ENCODE peak calls at places on chromosome 18, in four cellular contexts. One of them, this sample, is unnamed.
A peak's percentile ranks its signal among the peaks of the same experiment; 100 is the strongest.

GRCh38 chr18:48996901-48997463 is 46.2 kb upstream of the SMAD7 start:
- DNase-seq in upper lobe of left lung: no peak
- DNase-seq in sigmoid colon: no peak
- DNase-seq in stomach: no peak
- DNase-seq in this sample: no peak

GRCh38 chr18:55577812-55578539 is 10.0 kb downstream of the TCF4 start:
- DNase-seq in upper lobe of left lung: no peak
- DNase-seq in sigmoid colon: no peak
- DNase-seq in stomach: no peak
- DNase-seq in this sample: no peak

GRCh38 chr18:10101293-10101701 is 187.5 kb downstream of the VAPA start:
- DNase-seq in upper lobe of left lung: no peak
- DNase-seq in sigmoid colon: no peak
- DNase-seq in stomach: no peak
- DNase-seq in this sample: no peak

GRCh38 chr18:23378470-23378764 is 74.7 kb upstream of the RIOK3 start:
- DNase-seq in upper lobe of left lung: no peak
- DNase-seq in sigmoid colon: no peak
- DNase-seq in stomach: no peak
- DNase-seq in this sample: no peak

GRCh38 chr18:21134895-21135294 is 23.3 kb upstream of the ROCK1 start:
- DNase-seq in upper lobe of left lung: no peak
- DNase-seq in sigmoid colon: no peak
- DNase-seq in stomach: no peak
- DNase-seq in this sample: no peak

GRCh38 chr18:36419188-36419912 is 121.8 kb downstream of the FHOD3 start:
- DNase-seq in upper lobe of left lung: peak; percentile 54
- DNase-seq in sigmoid colon: no peak
- DNase-seq in stomach: no peak
- DNase-seq in this sample: no peak

GRCh38 chr18:58955738-58956137 is 91.1 kb downstream of the ZNF532 start:
- DNase-seq in upper lobe of left lung: no peak
- DNase-seq in sigmoid colon: no peak
- DNase-seq in stomach: no peak
- DNase-seq in this sample: no peak

GRCh38 chr18:21548647-21549046 is 51.9 kb downstream of the ESCO1 start:
- DNase-seq in upper lobe of left lung: no peak
- DNase-seq in sigmoid colon: no peak
- DNase-seq in stomach: no peak
- DNase-seq in this sample: no peak

GRCh38 chr18:40159141-40160017 is 1795.7 kb upstream of the PIK3C3 start:
- DNase-seq in upper lobe of left lung: no peak
- DNase-seq in sigmoid colon: no peak
- DNase-seq in stomach: no peak
- DNase-seq in this sample: no peak

GRCh38 chr18:79394438-79395307 is 1.1 kb upstream of the NFATC1 start:
- DNase-seq in upper lobe of left lung: peak; percentile 24
- DNase-seq in sigmoid colon: peak; percentile 88
- DNase-seq in stomach: no peak
- DNase-seq in this sample: peak; percentile 87

GRCh38 chr18:58269931-58270330 is 225.9 kb downstream of the NEDD4L start:
- DNase-seq in upper lobe of left lung: no peak
- DNase-seq in sigmoid colon: no peak
- DNase-seq in stomach: peak; percentile 61
- DNase-seq in this sample: no peak

GRCh38 chr18:54957987-54958386 is 1.3 kb downstream of the CCDC68 start:
- DNase-seq in upper lobe of left lung: no peak
- DNase-seq in sigmoid colon: no peak
- DNase-seq in stomach: no peak
- DNase-seq in this sample: no peak

GRCh38 chr18:22552254-22552653 is 134.5 kb upstream of the CTAGE1 start:
- DNase-seq in upper lobe of left lung: no peak
- DNase-seq in sigmoid colon: no peak
- DNase-seq in stomach: no peak
- DNase-seq in this sample: no peak

GRCh38 chr18:58896734-58897508 is 32.2 kb downstream of the ZNF532 start:
- DNase-seq in upper lobe of left lung: no peak
- DNase-seq in sigmoid colon: no peak
- DNase-seq in stomach: no peak
- DNase-seq in this sample: no peak

GRCh38 chr18:76265375-76266225 is 229.4 kb downstream of the ZNF516 start:
- DNase-seq in upper lobe of left lung: peak; percentile 61
- DNase-seq in sigmoid colon: peak; percentile 87
- DNase-seq in stomach: no peak
- DNase-seq in this sample: no peak

GRCh38 chr18:34707670-34708069 is 2.4 kb upstream of the DTNA start:
- DNase-seq in upper lobe of left lung: peak; percentile 28
- DNase-seq in sigmoid colon: peak; percentile 81
- DNase-seq in stomach: no peak
- DNase-seq in this sample: no peak

GRCh38 chr18:44039826-44040225 is 640.9 kb upstream of the SETBP1 start:
- DNase-seq in upper lobe of left lung: no peak
- DNase-seq in sigmoid colon: no peak
- DNase-seq in stomach: no peak
- DNase-seq in this sample: no peak

GRCh38 chr18:65659912-65660311 is 90.9 kb upstream of the CDH7 start:
- DNase-seq in upper lobe of left lung: no peak
- DNase-seq in sigmoid colon: no peak
- DNase-seq in stomach: no peak
- DNase-seq in this sample: no peak

GRCh38 chr18:45231606-45232005 is 383.7 kb upstream of the SLC14A2 start:
- DNase-seq in upper lobe of left lung: no peak
- DNase-seq in sigmoid colon: no peak
- DNase-seq in stomach: no peak
- DNase-seq in this sample: no peak

GRCh38 chr18:48915621-48916425 is 34.9 kb downstream of the SMAD7 start:
- DNase-seq in upper lobe of left lung: no peak
- DNase-seq in sigmoid colon: peak; percentile 38
- DNase-seq in stomach: no peak
- DNase-seq in this sample: no peak

GRCh38 chr18:77067315-77068061 is 65.1 kb downstream of the MBP start:
- DNase-seq in upper lobe of left lung: peak; percentile 87
- DNase-seq in sigmoid colon: peak; percentile 84
- DNase-seq in stomach: peak; percentile 72
- DNase-seq in this sample: no peak

GRCh38 chr18:49697757-49698595 is 115.4 kb downstream of the ACAA2 start:
- DNase-seq in upper lobe of left lung: no peak
- DNase-seq in sigmoid colon: no peak
- DNase-seq in stomach: no peak
- DNase-seq in this sample: no peak

GRCh38 chr18:8811115-8811514 is 105.8 kb downstream of the MTCL1 start:
- DNase-seq in upper lobe of left lung: no peak
- DNase-seq in sigmoid colon: no peak
- DNase-seq in stomach: no peak
- DNase-seq in this sample: no peak

GRCh38 chr18:49638209-49638785 is 76.4 kb downstream of the LIPG start:
- DNase-seq in upper lobe of left lung: no peak
- DNase-seq in sigmoid colon: peak; percentile 33
- DNase-seq in stomach: no peak
- DNase-seq in this sample: no peak

GRCh38 chr18:25535495-25535894 is 183.5 kb upstream of the ZNF521 start:
- DNase-seq in upper lobe of left lung: no peak
- DNase-seq in sigmoid colon: no peak
- DNase-seq in stomach: no peak
- DNase-seq in this sample: no peak

GRCh38 chr18:36312806-36313395 is 15.4 kb downstream of the FHOD3 start:
- DNase-seq in upper lobe of left lung: no peak
- DNase-seq in sigmoid colon: no peak
- DNase-seq in stomach: no peak
- DNase-seq in this sample: no peak

GRCh38 chr18:9571546-9571945 is 42.8 kb downstream of the PPP4R1 start:
- DNase-seq in upper lobe of left lung: no peak
- DNase-seq in sigmoid colon: no peak
- DNase-seq in stomach: no peak
- DNase-seq in this sample: no peak

GRCh38 chr18:48300463-48300961 is 108.7 kb downstream of the ZBTB7C start:
- DNase-seq in upper lobe of left lung: peak; percentile 49
- DNase-seq in sigmoid colon: no peak
- DNase-seq in stomach: no peak
- DNase-seq in this sample: peak; percentile 56

DNA sequence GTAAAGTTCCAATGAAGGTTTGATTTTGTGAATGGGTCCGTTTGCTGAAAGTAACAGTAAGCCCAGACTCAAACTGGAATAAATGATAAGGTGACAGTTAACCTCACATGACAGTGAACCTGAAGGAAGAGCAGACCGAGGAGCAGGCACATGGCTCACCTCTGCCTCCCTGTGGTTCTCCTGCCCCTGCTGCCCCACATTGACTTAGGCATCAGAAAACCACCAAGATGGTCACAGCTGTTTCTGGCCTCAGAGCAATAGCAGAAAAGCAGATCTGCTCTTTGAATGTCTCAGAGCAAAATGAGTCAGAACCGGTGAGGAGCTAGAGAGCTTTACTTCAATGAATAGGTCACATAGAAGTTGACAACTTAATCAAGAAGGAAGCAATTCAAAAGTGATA is 487.6 kb downstream of the METTL4 start:
- DNase-seq in upper lobe of left lung: no peak
- DNase-seq in sigmoid colon: no peak
- DNase-seq in stomach: no peak
- DNase-seq in this sample: no peak
- TF ChIP-seq CTCF in upper lobe of left lung: no peak
- TF ChIP-seq CTCF in sigmoid colon: no peak
- TF ChIP-seq CTCF in stomach: no peak
- TF ChIP-seq CTCF in this sample: no peak

GRCh38 chr18:13500891-13501887 is 225.2 kb downstream of the FAM210A start:
- DNase-seq in upper lobe of left lung: peak; percentile 42
- DNase-seq in sigmoid colon: peak; percentile 77
- DNase-seq in stomach: peak; percentile 51
- DNase-seq in this sample: no peak
- TF ChIP-seq EP300 in upper lobe of left lung: no peak
- TF ChIP-seq EP300 in sigmoid colon: no peak
- TF ChIP-seq EP300 in stomach: no peak
- TF ChIP-seq EP300 in this sample: no peak

GRCh38 chr18:73841661-73842060 is 306.0 kb downstream of the FBXO15 start:
- DNase-seq in upper lobe of left lung: no peak
- DNase-seq in sigmoid colon: no peak
- DNase-seq in stomach: no peak
- DNase-seq in this sample: no peak
- TF ChIP-seq CTCF in upper lobe of left lung: no peak
- TF ChIP-seq CTCF in sigmoid colon: no peak
- TF ChIP-seq CTCF in stomach: no peak
- TF ChIP-seq CTCF in this sample: no peak

DNA sequence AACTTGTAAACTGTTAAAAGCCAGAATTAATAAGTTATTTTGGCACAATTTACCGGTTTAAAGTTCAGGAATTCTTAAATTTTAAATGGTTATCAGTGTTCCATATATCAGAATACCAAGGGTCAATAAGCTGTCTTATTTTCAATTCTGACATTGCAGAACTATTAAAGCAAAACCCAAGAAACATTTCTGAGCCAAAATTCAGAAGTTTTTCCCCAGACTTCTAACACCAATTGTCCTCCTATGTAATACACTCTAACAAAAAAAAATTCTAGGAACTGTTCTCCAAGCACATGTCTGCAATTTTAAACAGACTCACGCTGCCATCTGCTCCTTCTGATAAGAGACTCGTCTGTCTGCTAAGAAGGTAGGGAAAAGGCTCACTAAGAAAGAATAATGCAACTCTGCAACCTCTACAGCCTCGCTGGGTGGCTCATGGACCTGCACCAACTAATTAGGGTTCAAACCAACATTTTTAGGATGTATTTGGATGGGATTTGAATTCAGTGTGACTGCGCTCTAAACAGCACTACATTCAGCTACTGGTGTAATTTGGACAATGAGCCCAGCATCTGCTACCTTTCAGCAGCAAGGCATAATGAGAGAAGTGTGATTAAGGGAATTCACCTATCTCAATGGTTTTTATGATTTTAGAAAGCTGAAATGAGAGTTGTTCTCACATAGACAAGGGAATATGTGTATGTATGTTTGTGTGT is 366.5 kb downstream of the DSC3 start:
- DNase-seq in upper lobe of left lung: no peak
- DNase-seq in sigmoid colon: no peak
- DNase-seq in stomach: no peak
- DNase-seq in this sample: no peak
- TF ChIP-seq EP300 in upper lobe of left lung: no peak
- TF ChIP-seq EP300 in sigmoid colon: no peak
- TF ChIP-seq EP300 in stomach: no peak
- TF ChIP-seq EP300 in this sample: no peak

GRCh38 chr18:3665780-3666525 is 216.0 kb downstream of the TGIF1 start:
- DNase-seq in upper lobe of left lung: peak; percentile 84
- DNase-seq in sigmoid colon: peak; percentile 91
- DNase-seq in stomach: peak; percentile 86
- DNase-seq in this sample: peak; percentile 89

GRCh38 chr18:3663870-3664512 is 214.0 kb downstream of the TGIF1 start:
- DNase-seq in upper lobe of left lung: no peak
- DNase-seq in sigmoid colon: no peak
- DNase-seq in stomach: no peak
- DNase-seq in this sample: no peak

GRCh38 chr18:3665187-3665586 is 215.2 kb downstream of the TGIF1 start:
- DNase-seq in upper lobe of left lung: no peak
- DNase-seq in sigmoid colon: no peak
- DNase-seq in stomach: no peak
- DNase-seq in this sample: no peak

GRCh38 chr18:3666526-3667254 is 216.7 kb downstream of the TGIF1 start:
- DNase-seq in upper lobe of left lung: no peak
- DNase-seq in sigmoid colon: no peak
- DNase-seq in stomach: no peak
- DNase-seq in this sample: no peak

GRCh38 chr18:3664563-3665178 is 214.7 kb downstream of the TGIF1 start:
- DNase-seq in upper lobe of left lung: peak; percentile 48
- DNase-seq in sigmoid colon: no peak
- DNase-seq in stomach: no peak
- DNase-seq in this sample: no peak
- TF ChIP-seq CTCF in upper lobe of left lung: no peak
- TF ChIP-seq CTCF in sigmoid colon: no peak
- TF ChIP-seq CTCF in stomach: no peak
- TF ChIP-seq CTCF in this sample: no peak